ENCODE peak calls at places on chromosomes 1 and 21, in ten cellular contexts. I, J, S, L, P, H, E, O, V and Z are unnamed samples.

GRCh38 chr1:119659628-119660027 is 11.6 kb upstream of the ZNF697 start:
- DNase-seq in I (no peak), J (peak), S (no peak), L (no peak), P (peak), H (no peak), E (no peak), O (no peak), V (peak), Z (no peak)

GRCh38 chr21:42674351-42674940 is 21.0 kb downstream of the PDE9A start:
- DNase-seq in I (no peak), J (no peak), S (no peak), L (no peak), P (peak), H (no peak), E (no peak), O (peak), V (no peak), Z (peak)

GRCh38 chr1:205452906-205453305 is 2.9 kb downstream of the BLACAT1 start:
- DNase-seq in I (no peak), J (no peak), S (no peak), L (no peak), P (no peak), H (no peak), E (no peak), O (no peak), V (no peak), Z (no peak)

GRCh38 chr1:239757711-239758110 is 334.0 kb upstream of the FMN2 start:
- DNase-seq in I (no peak), J (no peak), S (no peak), L (no peak), P (no peak), H (peak), E (no peak), O (no peak), V (no peak), Z (no peak)

GRCh38 chr1:159594581-159594980 is 7.0 kb downstream of the APCS start:
- DNase-seq in I (no peak), J (no peak), S (no peak), L (no peak), P (no peak), H (no peak), E (no peak), O (no peak), V (no peak), Z (no peak)

GRCh38 chr1:51317798-51318197 is 12.6 kb downstream of the TTC39A start:
- DNase-seq in I (no peak), J (no peak), S (no peak), L (no peak), P (no peak), H (no peak), E (no peak), O (no peak), V (no peak), Z (no peak)

GRCh38 chr1:22889213-22889827 is 83.3 kb downstream of the LACTBL1 start:
- DNase-seq in I (peak), J (no peak), S (no peak), L (no peak), P (no peak), H (no peak), E (no peak), O (no peak), V (peak), Z (no peak)

GRCh38 chr1:27713139-27713725 is 12.5 kb upstream of the FAM76A start:
- DNase-seq in I (no peak), J (no peak), S (no peak), L (no peak), P (no peak), H (no peak), E (no peak), O (no peak), V (no peak), Z (no peak)

GRCh38 chr1:90706437-90707362 is 10.4 kb downstream of the BARHL2 start:
- DNase-seq in I (no peak), J (no peak), S (no peak), L (no peak), P (no peak), H (peak), E (peak), O (no peak), V (peak), Z (peak)

DNA sequence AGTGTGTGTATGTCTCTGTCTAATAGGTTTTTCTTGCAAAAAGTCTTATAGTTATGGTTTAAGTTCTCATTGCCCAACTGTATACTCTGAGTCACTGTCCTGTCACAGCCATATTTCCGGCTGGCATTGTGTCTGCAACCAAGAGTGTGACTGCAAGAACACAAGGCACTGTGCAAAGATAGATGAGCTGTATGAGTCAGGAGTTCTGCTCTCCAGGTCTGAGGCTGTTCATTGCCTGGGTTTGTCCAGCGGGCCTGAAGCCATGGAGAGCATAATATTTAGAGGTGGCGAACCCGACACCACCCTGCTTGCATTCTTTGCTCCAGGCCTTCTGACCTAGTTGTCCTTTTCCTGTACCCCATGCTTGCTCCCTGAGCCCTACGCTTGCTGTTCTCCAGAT is 50.9 kb upstream of the CNIH3 start:
- DNase-seq in I (no peak), J (no peak), S (no peak), L (no peak), P (no peak), H (peak), E (no peak), O (peak), V (no peak), Z (peak)
- H3K27ac ChIP-seq in I (no peak), J (no peak), S (no peak), L (no peak), P (no peak), H (peak), E (no peak), O (peak), V (no peak), Z (no peak)

GRCh38 chr1:3452866-3453175 is 1.6 kb upstream of the ARHGEF16 start:
- DNase-seq in I (no peak), J (no peak), S (no peak), L (no peak), P (no peak), H (no peak), E (no peak), O (no peak), V (no peak), Z (no peak)
- H3K27ac ChIP-seq in I (no peak), J (no peak), S (no peak), L (no peak), P (no peak), H (no peak), E (no peak), O (no peak), V (no peak), Z (no peak)

GRCh38 chr1:203461717-203462116 is 13.9 kb upstream of the PRELP start:
- DNase-seq in I (no peak), J (no peak), S (no peak), L (no peak), P (no peak), H (no peak), E (no peak), O (no peak), V (no peak), Z (no peak)
- H3K27ac ChIP-seq in I (no peak), J (no peak), S (no peak), L (no peak), P (no peak), H (no peak), E (peak), O (no peak), V (no peak), Z (peak)

DNA sequence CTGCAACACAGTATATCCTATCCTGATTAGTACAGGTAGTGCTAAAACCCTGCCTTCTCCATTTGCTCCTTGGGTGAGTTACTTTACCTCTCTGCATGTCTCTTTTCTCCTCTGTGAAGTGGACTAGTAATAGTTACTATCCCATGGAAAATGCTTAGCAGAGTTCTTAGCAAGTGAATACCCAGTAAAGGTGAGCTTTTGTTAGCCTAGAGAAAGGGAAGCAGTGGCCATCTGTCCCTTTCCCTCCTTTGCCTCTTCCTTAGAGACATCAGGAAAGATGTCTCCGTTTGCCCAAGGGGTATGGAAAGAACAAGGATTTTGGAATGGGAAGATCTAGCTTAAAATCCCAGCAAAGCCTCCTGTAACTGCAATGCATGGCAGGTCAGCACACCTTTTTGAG is 77.4 kb upstream of the CD1D start:
- DNase-seq in I (no peak), J (no peak), S (no peak), L (no peak), P (no peak), H (no peak), E (no peak), O (no peak), V (no peak), Z (no peak)
- H3K27ac ChIP-seq in I (no peak), J (no peak), S (no peak), L (no peak), P (no peak), H (no peak), E (no peak), O (no peak), V (no peak), Z (no peak)

GRCh38 chr1:149962736-149963135 is 26.1 kb upstream of the MTMR11 start:
- DNase-seq in I (no peak), J (no peak), S (no peak), L (no peak), P (no peak), H (no peak), E (no peak), O (no peak), V (no peak), Z (no peak)
- H3K27ac ChIP-seq in I (peak), J (peak), S (peak), L (peak), P (no peak), H (no peak), E (peak), O (peak), V (no peak), Z (peak)

DNA sequence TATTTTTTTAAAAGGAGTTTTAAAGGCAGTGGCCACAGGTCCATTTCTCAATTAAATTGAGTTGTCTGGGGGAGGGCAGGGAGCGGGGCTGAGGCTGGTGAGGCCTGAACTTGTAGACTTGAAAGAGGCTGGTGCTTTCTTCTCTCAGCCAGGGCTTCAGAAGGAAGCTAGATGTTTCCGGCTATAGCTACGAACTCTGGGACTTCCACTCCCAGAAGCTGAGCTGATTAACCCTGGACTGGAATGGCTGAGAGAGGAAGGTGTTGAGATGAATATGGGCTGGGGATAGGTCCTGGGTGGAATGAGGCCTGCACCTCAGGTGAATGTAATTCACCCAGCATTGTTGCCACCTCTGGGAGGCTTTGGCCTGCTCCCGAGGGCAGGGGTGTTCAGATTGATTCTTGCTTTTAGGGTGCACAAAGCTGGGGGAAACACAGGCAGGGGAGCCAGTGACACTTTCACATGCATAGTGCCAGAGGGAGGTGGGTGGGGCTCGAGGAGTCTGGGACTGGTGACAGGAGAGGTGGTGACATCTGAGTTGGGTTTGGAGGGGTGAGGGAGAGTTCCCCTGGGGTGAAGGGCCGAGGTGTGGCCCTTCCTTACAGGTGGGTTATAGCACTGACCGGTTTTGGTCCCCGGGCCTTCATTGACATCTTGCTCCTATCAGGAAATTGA is 18.2 kb downstream of the LDLRAP1 start:
- DNase-seq in I (no peak), J (peak), S (no peak), L (no peak), P (no peak), H (no peak), E (no peak), O (no peak), V (no peak), Z (no peak)
- H3K27ac ChIP-seq in I (peak), J (peak), S (no peak), L (no peak), P (no peak), H (no peak), E (no peak), O (peak), V (peak), Z (peak)